ENCODE peak calls at places on chromosomes 11 and 22, in four cellular contexts. Q, G, I and A are unnamed samples.

GRCh38 chr11:76610871-76611475 is 59.6 kb downstream of the LRRC32 start:
- DNase-seq in Q (no peak), G (peak; percentile 50), I (no peak), A (peak; percentile 48)

GRCh38 chr11:68142028-68142412 is 20.8 kb upstream of the CHKA start:
- DNase-seq in Q (peak; percentile 61), G (no peak), I (peak; percentile 32), A (no peak)

GRCh38 chr11:43515090-43515489 is 156.4 kb downstream of the TTC17 start:
- DNase-seq in Q (no peak), G (no peak), I (no peak), A (no peak)

GRCh38 chr11:2377511-2378443 is 667 bp downstream of the CD81 start:
- DNase-seq in Q (peak; percentile 46), G (peak; percentile 73), I (peak; percentile 41), A (no peak)

GRCh38 chr11:87215236-87215635 is 177.5 kb downstream of the TMEM135 start:
- DNase-seq in Q (peak; percentile 20), G (no peak), I (no peak), A (no peak)

GRCh38 chr11:119728226-119728626 is 774 bp downstream of the NECTIN1 start:
- DNase-seq in Q (peak; percentile 39), G (no peak), I (no peak), A (no peak)

GRCh38 chr11:128633384-128633965 is 46.1 kb upstream of the ETS1 start:
- DNase-seq in Q (no peak), G (no peak), I (no peak), A (no peak)

GRCh38 chr11:62627718-62628117 is 5.9 kb upstream of the B3GAT3 start:
- DNase-seq in Q (no peak), G (no peak), I (no peak), A (no peak)

GRCh38 chr22:42268852-42269406 is 1.5 kb downstream of the TCF20 start:
- DNase-seq in Q (no peak), G (no peak), I (no peak), A (no peak)

GRCh38 chr11:93952082-93952780 is 68.9 kb upstream of the HEPHL1 start:
- DNase-seq in Q (no peak), G (no peak), I (no peak), A (no peak)

GRCh38 chr11:267491-267994 is 10.7 kb upstream of the NLRP6 start:
- DNase-seq in Q (peak; percentile 41), G (no peak), I (peak; percentile 48), A (no peak)

GRCh38 chr22:47277511-47277910 is 515.1 kb downstream of the TBC1D22A start:
- DNase-seq in Q (no peak), G (no peak), I (no peak), A (no peak)